ENCODE peak calls at places on chromosomes 6 and 20, in five cellular contexts. K is mesenchymal stem cell, Y is foreskin keratinocyte, S is neuronal stem cell, W is right lobe of liver. N is an unnamed sample. For H3K4me1, the result is how much of the 10 kb centered on the place peaks cover.

GRCh38 chr20:23569570-23569969 is 1.3 kb upstream of the CST9L start:
- DNase-seq in K (no peak), Y (no peak), S (no peak), W (no peak), N (no peak)

GRCh38 chr6:168007592-168008338 is 10.3 kb downstream of the KIF25 start:
- DNase-seq in K (peak), Y (peak), S (no peak), W (no peak), N (no peak)

GRCh38 chr20:20593447-20594170 is 118.8 kb downstream of the RALGAPA2 start:
- DNase-seq in K (peak), Y (peak), S (peak), W (no peak), N (peak)

GRCh38 chr20:44176833-44177533 is 10.0 kb downstream of the JPH2 start:
- DNase-seq in K (no peak), Y (peak), S (no peak), W (no peak), N (no peak)

GRCh38 chr6:163745566-163746400 is 331.3 kb downstream of the QKI start:
- DNase-seq in K (peak), Y (peak), S (peak), W (no peak), N (peak)

GRCh38 chr20:33725607-33726264 is 5.6 kb upstream of the PXMP4 start:
- DNase-seq in K (no peak), Y (no peak), S (no peak), W (no peak), N (no peak)

GRCh38 chr6:6801002-6801329 is 212.4 kb downstream of the LY86 start:
- DNase-seq in K (no peak), Y (no peak), S (no peak), W (no peak), N (no peak)

GRCh38 chr6:7140631-7141366 is 33.0 kb downstream of the RREB1 start:
- DNase-seq in K (peak), Y (peak), S (peak), W (peak), N (peak)

GRCh38 chr6:26532699-26533523 is 5.3 kb upstream of the HMGN4 start:
- DNase-seq in K (peak), Y (peak), S (peak), W (peak), N (peak)

GRCh38 chr6:25670793-25671513 is 18.9 kb downstream of the SCGN start:
- DNase-seq in K (no peak), Y (peak), S (no peak), W (no peak), N (no peak)

GRCh38 chr6:158848441-158848840 is 29.3 kb upstream of the EZR start:
- DNase-seq in K (no peak), Y (no peak), S (no peak), W (no peak), N (no peak)

GRCh38 chr6:148557796-148558457 is 188.9 kb upstream of the UST start:
- DNase-seq in K (peak), Y (no peak), S (no peak), W (no peak), N (no peak)

GRCh38 chr20:37298190-37298939 is 8.9 kb downstream of the MANBAL start:
- DNase-seq in K (peak), Y (peak), S (no peak), W (no peak), N (no peak)

GRCh38 chr6:169700296-169700695 is 1.5 kb downstream of the WDR27 start:
- DNase-seq in K (peak), Y (no peak), S (no peak), W (no peak), N (no peak)

GRCh38 chr6:139349464-139350020 is 24.9 kb downstream of the CITED2 start:
- DNase-seq in K (no peak), Y (peak), S (no peak), W (no peak), N (no peak)

GRCh38 chr6:47083586-47084047 is 41.5 kb upstream of the ADGRF1 start:
- DNase-seq in K (peak), Y (no peak), S (no peak), W (peak), N (no peak)

GRCh38 chr6:15299430-15300131 is 53.7 kb downstream of the JARID2 start:
- DNase-seq in K (no peak), Y (peak), S (no peak), W (peak), N (no peak)

GRCh38 chr6:257774-258173 is 34.5 kb upstream of the DUSP22 start:
- DNase-seq in K (no peak), Y (no peak), S (no peak), W (no peak), N (no peak)

GRCh38 chr6:31401403-31401802 is 2.0 kb upstream of the MICA start:
- DNase-seq in K (peak), Y (peak), S (no peak), W (no peak), N (no peak)

GRCh38 chr20:49540696-49541435 is 27.1 kb downstream of the PTGIS start:
- DNase-seq in K (no peak), Y (no peak), S (no peak), W (no peak), N (peak)

GRCh38 chr20:38915355-38915754 is 10.9 kb upstream of the FAM83D start:
- DNase-seq in K (no peak), Y (no peak), S (no peak), W (no peak), N (no peak)

GRCh38 chr6:148934956-148935355 is 188.1 kb downstream of the UST start:
- DNase-seq in K (peak), Y (no peak), S (no peak), W (no peak), N (no peak)

GRCh38 chr6:10269814-10270472 is 144.9 kb downstream of the TFAP2A start:
- DNase-seq in K (no peak), Y (peak), S (no peak), W (no peak), N (no peak)

GRCh38 chr20:63698739-63699465 is 2.5 kb downstream of the TNFRSF6B start:
- DNase-seq in K (peak), Y (peak), S (no peak), W (peak), N (no peak)

GRCh38 chr6:157144861-157145260 is 178.5 kb downstream of the TMEM242 start:
- DNase-seq in K (no peak), Y (no peak), S (no peak), W (no peak), N (no peak)

GRCh38 chr6:158978752-158979151 is 21.2 kb downstream of the RSPH3 start:
- DNase-seq in K (no peak), Y (peak), S (no peak), W (no peak), N (no peak)

GRCh38 chr20:38278150-38278549 is 17.6 kb upstream of the KIAA1755 start:
- DNase-seq in K (peak), Y (no peak), S (peak), W (no peak), N (peak)

GRCh38 chr6:137894779-137895385 is 27.8 kb downstream of the TNFAIP3 start:
- DNase-seq in K (peak), Y (peak), S (no peak), W (no peak), N (no peak)

GRCh38 chr6:10401004-10401536 is 13.8 kb downstream of the TFAP2A start:
- DNase-seq in K (no peak), Y (peak), S (no peak), W (no peak), N (no peak)

GRCh38 chr20:3586111-3586510 is 77.1 kb downstream of the GFRA4 start:
- DNase-seq in K (no peak), Y (no peak), S (no peak), W (no peak), N (no peak)

GRCh38 chr20:3576363-3576762 is 86.8 kb downstream of the GFRA4 start:
- DNase-seq in K (no peak), Y (no peak), S (no peak), W (no peak), N (no peak)

GRCh38 chr20:3577366-3577765 is 85.8 kb downstream of the GFRA4 start:
- DNase-seq in K (no peak), Y (no peak), S (no peak), W (no peak), N (no peak)

GRCh38 chr20:3583765-3584164 is 79.4 kb downstream of the GFRA4 start:
- DNase-seq in K (no peak), Y (no peak), S (no peak), W (no peak), N (no peak)

DNA sequence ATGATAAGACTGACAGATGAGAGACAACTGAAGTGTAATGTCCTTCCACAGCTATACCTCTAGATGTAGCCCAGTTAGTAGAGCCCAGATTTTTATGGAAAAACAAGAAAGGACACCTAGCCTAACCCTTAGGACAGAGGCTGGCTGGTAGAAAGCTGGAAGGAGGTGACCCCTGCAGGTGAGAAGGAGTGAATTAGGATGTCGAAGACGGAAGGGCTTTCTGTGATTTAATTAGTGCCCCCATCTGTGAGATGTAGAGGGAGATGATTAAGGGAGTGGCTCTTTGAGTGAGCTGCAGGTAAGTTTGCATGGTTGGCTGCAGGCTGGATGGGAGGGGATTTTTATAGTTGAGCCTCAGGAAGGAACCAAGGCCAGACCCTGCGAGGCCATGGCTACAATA is 82.8 kb downstream of the GFRA4 start:
- DNase-seq in K (no peak), Y (no peak), S (no peak), W (no peak), N (peak)
- H3K4me1 ChIP-seq in K (under half), Y (under half), S (under half), W (under half), N (under half)

GRCh38 chr6:4802312-4802935 is 26.2 kb downstream of the CDYL start:
- DNase-seq in K (no peak), Y (no peak), S (no peak), W (no peak), N (no peak)

GRCh38 chr6:4805553-4806307 is 29.5 kb downstream of the CDYL start:
- DNase-seq in K (no peak), Y (peak), S (peak), W (peak), N (peak)

GRCh38 chr6:4806308-4807190 is 30.3 kb downstream of the CDYL start:
- DNase-seq in K (peak), Y (peak), S (no peak), W (no peak), N (no peak)

GRCh38 chr6:4803343-4803744 is 27.1 kb downstream of the CDYL start:
- DNase-seq in K (no peak), Y (no peak), S (no peak), W (no peak), N (no peak)

GRCh38 chr6:4804095-4804494 is 27.9 kb downstream of the CDYL start:
- DNase-seq in K (peak), Y (peak), S (no peak), W (no peak), N (no peak)
- H3K4me1 ChIP-seq in K (under half), Y (under half), S (under half), W (under half), N (under half)

GRCh38 chr6:43222418-43223059 is 6.7 kb downstream of the DNPH1 start:
- DNase-seq in K (no peak), Y (no peak), S (no peak), W (no peak), N (no peak)
- H3K4me1 ChIP-seq in K (under half), Y (under half), S (under half), W (under half), N (under half)

DNA sequence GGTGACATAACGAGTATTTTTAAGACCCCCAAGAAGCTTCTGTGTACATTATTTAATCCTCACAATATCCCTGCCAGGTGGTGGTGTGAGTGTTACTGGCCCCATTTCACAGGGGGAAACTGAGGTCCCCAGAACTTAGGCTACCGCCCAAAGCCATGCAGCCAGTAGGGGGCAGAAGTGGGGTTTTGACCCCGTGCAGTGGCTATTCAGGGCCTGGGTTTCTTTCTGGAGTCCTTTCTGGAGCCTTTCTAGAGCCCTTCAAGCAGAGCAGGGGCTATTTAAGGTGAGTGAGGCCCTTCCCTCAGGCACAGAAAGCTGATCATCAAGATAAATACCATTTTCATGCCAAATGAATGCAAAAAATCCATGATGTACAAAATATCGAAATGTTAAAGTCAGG is 59.0 kb downstream of the CTCFL start:
- DNase-seq in K (no peak), Y (no peak), S (no peak), W (no peak), N (no peak)
- H3K4me1 ChIP-seq in K (under half), Y (under half), S (under half), W (under half), N (under half)

GRCh38 chr6:152771061-152771687 is 20.6 kb downstream of the VIP start:
- DNase-seq in K (no peak), Y (no peak), S (no peak), W (no peak), N (no peak)

GRCh38 chr6:152765331-152765730 is 14.7 kb downstream of the VIP start:
- DNase-seq in K (no peak), Y (no peak), S (no peak), W (no peak), N (no peak)

GRCh38 chr6:152769993-152770392 is 19.4 kb downstream of the VIP start:
- DNase-seq in K (no peak), Y (no peak), S (no peak), W (no peak), N (no peak)

DNA sequence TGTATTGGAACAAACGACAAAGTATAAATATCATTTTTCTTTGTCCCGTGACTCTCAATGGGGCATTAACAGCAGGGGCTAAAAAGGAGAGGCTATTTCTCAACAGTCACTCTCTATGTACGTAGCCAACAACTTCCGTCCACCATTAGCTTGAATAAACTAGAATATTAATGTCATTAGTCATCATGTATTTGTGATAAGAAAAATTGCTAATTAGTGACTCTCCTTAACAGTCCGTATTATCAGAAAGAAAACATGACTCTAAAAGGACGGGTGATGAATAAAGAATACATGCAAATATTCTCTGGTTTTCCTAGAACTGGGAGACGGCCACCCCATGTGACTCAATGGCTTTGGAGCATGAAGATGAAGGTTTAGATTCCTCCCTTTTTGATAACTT is 18.6 kb downstream of the VIP start:
- DNase-seq in K (no peak), Y (no peak), S (no peak), W (no peak), N (no peak)
- H3K4me1 ChIP-seq in K (under half), Y (under half), S (under half), W (under half), N (under half)